ENCODE peak calls at places on chromosomes 1 and 21, in five cellular contexts. C, M, Q, O and Z are unnamed samples.

GRCh38 chr1:160131803-160132565 is 16.4 kb downstream of the ATP1A2 start:
- DNase-seq in C (no peak), M (no peak), O (peak; percentile 38), Q (peak; percentile 91), Z (peak; percentile 60)

GRCh38 chr1:101064697-101065096 is 39.1 kb upstream of the DPH5 start:
- DNase-seq in C (no peak), Q (no peak), O (no peak), M (no peak), Z (no peak)

GRCh38 chr1:202692959-202693555 is 17.2 kb downstream of the SYT2 start:
- DNase-seq in Q (peak; percentile 72), M (peak; percentile 68), C (peak; percentile 73), O (peak; percentile 67), Z (peak; percentile 76)

GRCh38 chr1:177228721-177229088 is 57.9 kb downstream of the BRINP2 start:
- DNase-seq in O (no peak), C (no peak), M (no peak), Q (no peak), Z (no peak)

GRCh38 chr21:35606578-35606977 is 453.7 kb downstream of the SETD4 start:
- DNase-seq in O (no peak), C (no peak), M (no peak), Q (no peak), Z (no peak)

GRCh38 chr1:168301664-168302320 is 21.1 kb downstream of the TBX19 start:
- DNase-seq in M (no peak), O (no peak), C (no peak), Q (no peak), Z (no peak)

GRCh38 chr1:210586785-210587184 is 258.1 kb downstream of the HHAT start:
- DNase-seq in M (no peak), Q (no peak), O (no peak), C (no peak), Z (no peak)

GRCh38 chr1:30518186-30518585 is 205.2 kb downstream of the MATN1 start:
- DNase-seq in Q (no peak), C (no peak), M (no peak), O (no peak), Z (no peak)

GRCh38 chr1:191206808-191207207 is 729.1 kb upstream of the BRINP3 start:
- DNase-seq in Q (no peak), O (no peak), C (no peak), M (no peak), Z (no peak)

GRCh38 chr1:180098242-180098995 is 56.2 kb upstream of the QSOX1 start:
- DNase-seq in O (no peak), Q (no peak), M (no peak), C (no peak), Z (no peak)

GRCh38 chr1:216598448-216598847 is 124.8 kb downstream of the ESRRG start:
- DNase-seq in O (no peak), C (no peak), Q (no peak), M (no peak), Z (no peak)

GRCh38 chr1:80258659-80259058 is 1252.1 kb upstream of the ADGRL4 start:
- DNase-seq in O (no peak), Q (no peak), M (no peak), C (no peak), Z (no peak)